ENCODE peak calls at places on chromosomes 1 and 21, in ten cellular contexts. B, C, Z, J, P, L, E, I, X and M are unnamed samples.

GRCh38 chr1:223328566-223328965 is 35.4 kb downstream of the SUSD4 start:
- DNase-seq in B (no peak), C (no peak), Z (no peak), J (no peak), P (no peak), L (no peak), E (peak), I (no peak), X (no peak), M (no peak)

GRCh38 chr1:153919879-153920852 is 2.6 kb downstream of the GATAD2B start:
- DNase-seq in B (no peak), C (no peak), Z (peak), J (no peak), P (peak), L (peak), E (peak), I (no peak), X (peak), M (peak)

GRCh38 chr1:53617382-53618217 is 121.4 kb downstream of the GLIS1 start:
- DNase-seq in B (no peak), C (no peak), Z (peak), J (no peak), P (peak), L (no peak), E (peak), I (no peak), X (peak), M (peak)

GRCh38 chr1:53115403-53116306 is 26.8 kb downstream of the SLC1A7 start:
- DNase-seq in B (no peak), C (no peak), Z (peak), J (no peak), P (no peak), L (no peak), E (no peak), I (no peak), X (no peak), M (peak)

GRCh38 chr1:235632538-235633219 is 16.9 kb downstream of the GNG4 start:
- DNase-seq in B (no peak), C (no peak), Z (peak), J (no peak), P (peak), L (no peak), E (peak), I (no peak), X (peak), M (peak)

GRCh38 chr1:165857046-165857801 is 29.8 kb downstream of the UCK2 start:
- DNase-seq in B (no peak), C (no peak), Z (no peak), J (no peak), P (no peak), L (no peak), E (peak), I (no peak), X (peak), M (peak)

GRCh38 chr1:117466761-117467160 is 99.5 kb downstream of the MAN1A2 start:
- DNase-seq in B (no peak), C (no peak), Z (peak), J (no peak), P (peak), L (no peak), E (peak), I (no peak), X (peak), M (peak)

GRCh38 chr1:90122679-90123340 is 127.9 kb downstream of the ZNF326 start:
- DNase-seq in B (no peak), C (no peak), Z (no peak), J (no peak), P (no peak), L (no peak), E (no peak), I (no peak), X (no peak), M (no peak)

GRCh38 chr1:171883844-171884243 is 42.5 kb downstream of the DNM3 start:
- DNase-seq in B (no peak), C (no peak), Z (no peak), J (no peak), P (no peak), L (no peak), E (no peak), I (no peak), X (no peak), M (no peak)

GRCh38 chr1:186244825-186245224 is 130.2 kb downstream of the TPR start:
- DNase-seq in B (no peak), C (no peak), Z (peak), J (no peak), P (no peak), L (no peak), E (no peak), I (no peak), X (no peak), M (no peak)

GRCh38 chr1:203926025-203926540 is 64.7 kb downstream of the SNRPE start:
- DNase-seq in B (no peak), C (no peak), Z (peak), J (no peak), P (peak), L (no peak), E (peak), I (no peak), X (peak), M (peak)

GRCh38 chr1:150006881-150007401 is 3.6 kb downstream of the OTUD7B start:
- DNase-seq in B (no peak), C (no peak), Z (peak), J (no peak), P (peak), L (no peak), E (peak), I (no peak), X (peak), M (no peak)

GRCh38 chr1:245986404-245987221 is 520.5 kb downstream of the SMYD3 start:
- DNase-seq in B (no peak), C (no peak), Z (peak), J (peak), P (peak), L (no peak), E (peak), I (no peak), X (peak), M (peak)

GRCh38 chr1:82697965-82698364 is 897.2 kb downstream of the ADGRL2 start:
- DNase-seq in B (no peak), C (no peak), Z (no peak), J (no peak), P (no peak), L (no peak), E (no peak), I (no peak), X (no peak), M (no peak)

GRCh38 chr1:155044812-155045690 is 6.1 kb upstream of the ADAM15 start:
- DNase-seq in B (no peak), C (peak), Z (peak), J (peak), P (peak), L (peak), E (peak), I (peak), X (peak), M (peak)

GRCh38 chr1:207054476-207054875 is 1.4 kb downstream of the PFKFB2 start:
- DNase-seq in B (no peak), C (no peak), Z (no peak), J (no peak), P (no peak), L (no peak), E (no peak), I (no peak), X (no peak), M (no peak)

GRCh38 chr1:110672753-110673108 is 2.0 kb downstream of the KCNA3 start:
- DNase-seq in B (no peak), C (no peak), Z (no peak), J (peak), P (no peak), L (peak), E (no peak), I (no peak), X (no peak), M (no peak)

GRCh38 chr1:228081578-228082259 is 789 bp upstream of the ARF1 start:
- DNase-seq in B (no peak), C (no peak), Z (no peak), J (peak), P (no peak), L (no peak), E (no peak), I (no peak), X (no peak), M (no peak)

GRCh38 chr1:213989071-213989739 is 1.4 kb downstream of the PROX1 start:
- DNase-seq in B (no peak), C (no peak), Z (no peak), J (no peak), P (no peak), L (no peak), E (no peak), I (no peak), X (no peak), M (no peak)

GRCh38 chr1:222250376-222250775 is 297.5 kb downstream of the HHIPL2 start:
- DNase-seq in B (no peak), C (no peak), Z (no peak), J (no peak), P (no peak), L (no peak), E (no peak), I (no peak), X (peak), M (peak)

GRCh38 chr1:73382971-73383370 is 815.0 kb downstream of the LRRIQ3 start:
- DNase-seq in B (no peak), C (no peak), Z (no peak), J (no peak), P (no peak), L (no peak), E (no peak), I (no peak), X (no peak), M (no peak)

GRCh38 chr1:226976671-226977287 is 36.7 kb downstream of the COQ8A start:
- DNase-seq in B (no peak), C (no peak), Z (no peak), J (no peak), P (no peak), L (no peak), E (no peak), I (no peak), X (no peak), M (no peak)

GRCh38 chr1:232168513-232168912 is 461.4 kb downstream of the SIPA1L2 start:
- DNase-seq in B (no peak), C (no peak), Z (no peak), J (no peak), P (no peak), L (no peak), E (no peak), I (no peak), X (no peak), M (no peak)

GRCh38 chr1:115365738-115366137 is 27.7 kb upstream of the NGF start:
- DNase-seq in B (no peak), C (no peak), Z (no peak), J (peak), P (no peak), L (no peak), E (no peak), I (no peak), X (no peak), M (no peak)

GRCh38 chr1:115364776-115365155 is 26.7 kb upstream of the NGF start:
- DNase-seq in B (no peak), C (no peak), Z (no peak), J (no peak), P (no peak), L (no peak), E (no peak), I (no peak), X (no peak), M (no peak)

GRCh38 chr1:115363171-115363570 is 25.1 kb upstream of the NGF start:
- DNase-seq in B (no peak), C (no peak), Z (no peak), J (no peak), P (no peak), L (no peak), E (no peak), I (no peak), X (no peak), M (no peak)

DNA sequence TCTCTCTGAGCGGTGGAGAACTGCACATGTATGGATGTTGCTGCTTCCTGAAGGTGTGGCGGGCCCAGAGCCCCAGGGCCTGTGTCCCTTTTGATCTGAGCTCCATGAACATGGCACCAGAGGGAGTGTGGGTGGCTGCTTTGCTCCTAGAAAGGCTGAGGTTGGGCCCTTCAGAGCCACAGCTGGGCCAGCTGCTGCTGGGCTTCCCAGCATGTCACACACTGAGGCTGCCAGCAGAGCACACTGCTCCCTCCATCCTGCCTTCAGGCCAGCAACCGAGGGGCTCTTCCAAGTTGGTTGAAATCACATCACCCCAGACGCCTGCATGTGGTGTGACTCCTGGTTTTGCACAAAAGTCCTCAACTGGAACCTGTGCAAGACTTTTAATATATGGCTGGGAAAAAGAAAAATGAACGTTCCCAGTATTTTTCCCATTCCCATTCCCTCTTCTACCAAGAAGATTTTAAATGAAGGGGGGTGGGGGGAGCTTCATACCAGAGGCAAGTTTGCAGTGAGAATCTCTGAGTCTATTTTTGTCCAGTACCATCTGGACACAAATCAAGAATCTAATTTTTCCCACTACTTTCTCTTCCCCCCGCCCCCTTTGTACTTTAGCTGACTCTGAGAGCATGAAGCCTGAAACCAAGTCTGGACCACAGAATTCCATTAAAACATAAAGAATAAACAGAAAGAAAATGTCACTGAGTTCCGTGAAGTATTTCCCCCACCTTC is 26.2 kb upstream of the NGF start:
- DNase-seq in B (no peak), C (no peak), Z (no peak), J (no peak), P (peak), L (no peak), E (no peak), I (no peak), X (peak), M (peak)
- TF ChIP-seq CTCF in B (no peak), C (no peak), Z (no peak), J (no peak), P (no peak), L (no peak), E (no peak), I (no peak), X (no peak), M (peak)

GRCh38 chr1:158188618-158189017 is 7.9 kb downstream of the CD1D start:
- DNase-seq in B (no peak), C (no peak), Z (no peak), J (no peak), P (no peak), L (no peak), E (no peak), I (no peak), X (no peak), M (no peak)
- H3K4me3 ChIP-seq in B (no peak), C (no peak), Z (no peak), J (no peak), P (no peak), L (no peak), E (no peak), I (no peak), X (no peak), M (no peak)

GRCh38 chr1:157136133-157136532 is 2.1 kb downstream of the ETV3 start:
- DNase-seq in B (no peak), C (no peak), Z (no peak), J (no peak), P (no peak), L (no peak), E (peak), I (no peak), X (no peak), M (no peak)
- TF ChIP-seq CTCF in B (no peak), C (no peak), Z (no peak), J (no peak), P (peak), L (no peak), E (peak), I (no peak), X (no peak), M (no peak)

DNA sequence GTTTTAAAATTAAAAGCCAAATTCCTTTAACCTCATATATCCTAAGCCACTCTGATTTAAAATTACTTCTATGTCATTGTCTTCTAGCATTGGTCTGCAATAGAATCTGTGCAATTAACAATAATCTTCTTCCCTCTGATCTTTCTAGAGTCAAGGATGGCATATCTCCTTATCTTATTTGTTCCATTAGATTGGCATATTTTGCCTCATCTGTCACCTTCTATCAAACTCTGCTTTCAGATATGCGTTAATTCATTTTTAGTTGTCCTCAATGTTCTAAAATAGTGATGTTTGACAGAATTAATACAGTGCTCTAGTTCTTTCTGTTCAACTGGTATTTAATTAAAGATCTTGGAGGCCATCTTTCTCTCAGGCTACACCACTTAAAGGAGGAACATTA is 3.1 kb downstream of the NRIP1 start:
- DNase-seq in B (no peak), C (no peak), Z (no peak), J (no peak), P (no peak), L (no peak), E (no peak), I (no peak), X (no peak), M (no peak)
- H3K4me3 ChIP-seq in B (no peak), C (no peak), Z (peak), J (peak), P (no peak), L (no peak), E (no peak), I (no peak), X (no peak), M (no peak)